ENCODE peak calls at places on chromosomes 5 and 9, in seven cellular contexts. One of them, this sample, is unnamed.

GRCh38 chr5:160496784-160497183 is 75.1 kb downstream of the PTTG1 start:
- DNase-seq in T-helper 17 cell: no peak
- DNase-seq in AG10803: peak
- DNase-seq in psoas muscle: no peak
- DNase-seq in anterior cingulate cortex: no peak
- DNase-seq in CD8-positive, alpha-beta memory T cell: no peak
- DNase-seq in EL: peak
- DNase-seq in this sample: no peak

GRCh38 chr9:119284587-119285337 is 84.5 kb downstream of the BRINP1 start:
- DNase-seq in anterior cingulate cortex: peak
- DNase-seq in EL: no peak
- DNase-seq in AG10803: peak
- DNase-seq in T-helper 17 cell: no peak
- DNase-seq in CD8-positive, alpha-beta memory T cell: no peak
- DNase-seq in psoas muscle: no peak
- DNase-seq in this sample: peak

GRCh38 chr5:126464959-126465358 is 41.8 kb downstream of the GRAMD2B start:
- DNase-seq in CD8-positive, alpha-beta memory T cell: no peak
- DNase-seq in anterior cingulate cortex: no peak
- DNase-seq in T-helper 17 cell: no peak
- DNase-seq in psoas muscle: no peak
- DNase-seq in EL: no peak
- DNase-seq in AG10803: no peak
- DNase-seq in this sample: no peak

GRCh38 chr9:127977877-127978647 is 2.7 kb downstream of the EEIG1 start:
- DNase-seq in T-helper 17 cell: no peak
- DNase-seq in psoas muscle: peak
- DNase-seq in AG10803: peak
- DNase-seq in anterior cingulate cortex: no peak
- DNase-seq in EL: peak
- DNase-seq in CD8-positive, alpha-beta memory T cell: no peak
- DNase-seq in this sample: no peak

GRCh38 chr5:95078868-95079267 is 206.0 kb downstream of the MCTP1 start:
- DNase-seq in AG10803: no peak
- DNase-seq in psoas muscle: no peak
- DNase-seq in T-helper 17 cell: no peak
- DNase-seq in anterior cingulate cortex: no peak
- DNase-seq in EL: no peak
- DNase-seq in CD8-positive, alpha-beta memory T cell: no peak
- DNase-seq in this sample: no peak

GRCh38 chr5:154646841-154647759 is 108.1 kb upstream of the LARP1 start:
- DNase-seq in CD8-positive, alpha-beta memory T cell: no peak
- DNase-seq in T-helper 17 cell: no peak
- DNase-seq in EL: no peak
- DNase-seq in AG10803: peak
- DNase-seq in psoas muscle: peak
- DNase-seq in anterior cingulate cortex: no peak
- DNase-seq in this sample: no peak

GRCh38 chr9:6024035-6024554 is 8.7 kb upstream of the RANBP6 start:
- DNase-seq in AG10803: no peak
- DNase-seq in psoas muscle: no peak
- DNase-seq in CD8-positive, alpha-beta memory T cell: no peak
- DNase-seq in EL: peak
- DNase-seq in anterior cingulate cortex: no peak
- DNase-seq in T-helper 17 cell: no peak
- DNase-seq in this sample: no peak

GRCh38 chr9:35114921-35115341 is 731 bp downstream of the ATOSB start:
- DNase-seq in CD8-positive, alpha-beta memory T cell: peak
- DNase-seq in psoas muscle: peak
- DNase-seq in T-helper 17 cell: no peak
- DNase-seq in anterior cingulate cortex: peak
- DNase-seq in EL: peak
- DNase-seq in AG10803: peak
- DNase-seq in this sample: peak

GRCh38 chr9:134768332-134769083 is 112.1 kb upstream of the FCN2 start:
- DNase-seq in AG10803: peak
- DNase-seq in CD8-positive, alpha-beta memory T cell: no peak
- DNase-seq in T-helper 17 cell: no peak
- DNase-seq in psoas muscle: peak
- DNase-seq in anterior cingulate cortex: no peak
- DNase-seq in EL: no peak
- DNase-seq in this sample: no peak

GRCh38 chr5:109929371-109929770 is 239.6 kb downstream of the MAN2A1 start:
- DNase-seq in T-helper 17 cell: no peak
- DNase-seq in AG10803: no peak
- DNase-seq in EL: no peak
- DNase-seq in anterior cingulate cortex: no peak
- DNase-seq in CD8-positive, alpha-beta memory T cell: no peak
- DNase-seq in psoas muscle: no peak
- DNase-seq in this sample: no peak

GRCh38 chr5:1636981-1637638 is 113.3 kb upstream of the LPCAT1 start:
- DNase-seq in CD8-positive, alpha-beta memory T cell: no peak
- DNase-seq in T-helper 17 cell: no peak
- DNase-seq in EL: no peak
- DNase-seq in anterior cingulate cortex: no peak
- DNase-seq in psoas muscle: no peak
- DNase-seq in AG10803: no peak
- DNase-seq in this sample: no peak

GRCh38 chr5:133427121-133427777 is 185.1 kb downstream of the FSTL4 start:
- DNase-seq in CD8-positive, alpha-beta memory T cell: no peak
- DNase-seq in psoas muscle: no peak
- DNase-seq in AG10803: no peak
- DNase-seq in T-helper 17 cell: no peak
- DNase-seq in EL: no peak
- DNase-seq in anterior cingulate cortex: no peak
- DNase-seq in this sample: no peak

GRCh38 chr5:134550271-134551214 is 25.1 kb downstream of the JADE2 start:
- DNase-seq in T-helper 17 cell: no peak
- DNase-seq in psoas muscle: no peak
- DNase-seq in AG10803: no peak
- DNase-seq in anterior cingulate cortex: no peak
- DNase-seq in EL: peak
- DNase-seq in CD8-positive, alpha-beta memory T cell: no peak
- DNase-seq in this sample: peak

GRCh38 chr9:129483467-129484324 is 137.2 kb downstream of the C9orf50 start:
- DNase-seq in AG10803: peak
- DNase-seq in T-helper 17 cell: no peak
- DNase-seq in psoas muscle: peak
- DNase-seq in EL: peak
- DNase-seq in CD8-positive, alpha-beta memory T cell: peak
- DNase-seq in anterior cingulate cortex: peak
- DNase-seq in this sample: peak

GRCh38 chr9:35482071-35482470 is 7.8 kb upstream of the RUSC2 start:
- DNase-seq in psoas muscle: no peak
- DNase-seq in AG10803: no peak
- DNase-seq in T-helper 17 cell: no peak
- DNase-seq in EL: peak
- DNase-seq in CD8-positive, alpha-beta memory T cell: no peak
- DNase-seq in anterior cingulate cortex: no peak
- DNase-seq in this sample: no peak

GRCh38 chr5:969421-969839 is 39.2 kb upstream of the NKD2 start:
- DNase-seq in EL: no peak
- DNase-seq in anterior cingulate cortex: no peak
- DNase-seq in CD8-positive, alpha-beta memory T cell: no peak
- DNase-seq in psoas muscle: peak
- DNase-seq in T-helper 17 cell: no peak
- DNase-seq in AG10803: peak
- DNase-seq in this sample: no peak

GRCh38 chr5:154758977-154759376 is 3.8 kb downstream of the LARP1 start:
- DNase-seq in AG10803: no peak
- DNase-seq in psoas muscle: no peak
- DNase-seq in T-helper 17 cell: no peak
- DNase-seq in EL: no peak
- DNase-seq in CD8-positive, alpha-beta memory T cell: no peak
- DNase-seq in anterior cingulate cortex: no peak
- DNase-seq in this sample: no peak

GRCh38 chr5:61289669-61290363 is 42.2 kb upstream of the ZSWIM6 start:
- DNase-seq in T-helper 17 cell: no peak
- DNase-seq in psoas muscle: no peak
- DNase-seq in EL: peak
- DNase-seq in AG10803: no peak
- DNase-seq in anterior cingulate cortex: no peak
- DNase-seq in CD8-positive, alpha-beta memory T cell: no peak
- DNase-seq in this sample: no peak

GRCh38 chr9:115204827-115205506 is 87.0 kb upstream of the TNC start:
- DNase-seq in anterior cingulate cortex: no peak
- DNase-seq in psoas muscle: no peak
- DNase-seq in AG10803: peak
- DNase-seq in EL: peak
- DNase-seq in T-helper 17 cell: no peak
- DNase-seq in CD8-positive, alpha-beta memory T cell: no peak
- DNase-seq in this sample: no peak

GRCh38 chr9:88219601-88220000 is 81.3 kb upstream of the SPATA31C2 start:
- DNase-seq in anterior cingulate cortex: no peak
- DNase-seq in EL: no peak
- DNase-seq in psoas muscle: no peak
- DNase-seq in T-helper 17 cell: no peak
- DNase-seq in AG10803: peak
- DNase-seq in CD8-positive, alpha-beta memory T cell: no peak
- DNase-seq in this sample: no peak

GRCh38 chr9:86491634-86492266 is 137.5 kb upstream of the TUT7 start:
- DNase-seq in CD8-positive, alpha-beta memory T cell: no peak
- DNase-seq in AG10803: no peak
- DNase-seq in T-helper 17 cell: no peak
- DNase-seq in anterior cingulate cortex: no peak
- DNase-seq in EL: no peak
- DNase-seq in psoas muscle: no peak
- DNase-seq in this sample: no peak

GRCh38 chr9:69649566-69650260 is 22.5 kb downstream of the APBA1 start:
- DNase-seq in AG10803: peak
- DNase-seq in CD8-positive, alpha-beta memory T cell: no peak
- DNase-seq in T-helper 17 cell: no peak
- DNase-seq in psoas muscle: no peak
- DNase-seq in EL: peak
- DNase-seq in anterior cingulate cortex: no peak
- DNase-seq in this sample: no peak

GRCh38 chr5:129465945-129466344 is 5.8 kb downstream of the ADAMTS19 start:
- DNase-seq in CD8-positive, alpha-beta memory T cell: no peak
- DNase-seq in AG10803: no peak
- DNase-seq in anterior cingulate cortex: no peak
- DNase-seq in T-helper 17 cell: no peak
- DNase-seq in EL: no peak
- DNase-seq in psoas muscle: no peak
- DNase-seq in this sample: no peak

GRCh38 chr5:56711191-56711590 is 104.2 kb upstream of the MAP3K1 start:
- DNase-seq in EL: peak
- DNase-seq in anterior cingulate cortex: no peak
- DNase-seq in CD8-positive, alpha-beta memory T cell: no peak
- DNase-seq in AG10803: peak
- DNase-seq in psoas muscle: no peak
- DNase-seq in T-helper 17 cell: no peak
- DNase-seq in this sample: no peak

GRCh38 chr9:107940622-107941021 is 451.1 kb upstream of the KLF4 start:
- DNase-seq in AG10803: peak
- DNase-seq in psoas muscle: no peak
- DNase-seq in EL: no peak
- DNase-seq in anterior cingulate cortex: no peak
- DNase-seq in CD8-positive, alpha-beta memory T cell: no peak
- DNase-seq in T-helper 17 cell: no peak
- DNase-seq in this sample: no peak

GRCh38 chr5:68352166-68352565 is 136.6 kb downstream of the PIK3R1 start:
- DNase-seq in EL: no peak
- DNase-seq in T-helper 17 cell: no peak
- DNase-seq in psoas muscle: no peak
- DNase-seq in CD8-positive, alpha-beta memory T cell: no peak
- DNase-seq in AG10803: no peak
- DNase-seq in anterior cingulate cortex: no peak
- DNase-seq in this sample: no peak

GRCh38 chr5:1750469-1750868 is 49.2 kb downstream of the MRPL36 start:
- DNase-seq in T-helper 17 cell: no peak
- DNase-seq in CD8-positive, alpha-beta memory T cell: no peak
- DNase-seq in AG10803: no peak
- DNase-seq in anterior cingulate cortex: no peak
- DNase-seq in EL: no peak
- DNase-seq in psoas muscle: peak
- DNase-seq in this sample: no peak

GRCh38 chr5:180593446-180594206 is 2.3 kb upstream of the SCGB3A1 start:
- DNase-seq in EL: no peak
- DNase-seq in anterior cingulate cortex: no peak
- DNase-seq in psoas muscle: no peak
- DNase-seq in AG10803: no peak
- DNase-seq in T-helper 17 cell: no peak
- DNase-seq in CD8-positive, alpha-beta memory T cell: no peak
- DNase-seq in this sample: no peak

GRCh38 chr9:120369608-120370220 is 210.3 kb downstream of the CDK5RAP2 start:
- DNase-seq in AG10803: peak
- DNase-seq in T-helper 17 cell: no peak
- DNase-seq in CD8-positive, alpha-beta memory T cell: no peak
- DNase-seq in anterior cingulate cortex: no peak
- DNase-seq in EL: peak
- DNase-seq in psoas muscle: no peak
- DNase-seq in this sample: no peak

This sample was measured in putamen.